ENCODE peak calls at places on chromosomes 1 and 21, in seven cellular contexts. S is OCI-LY7, Q is PC-9, R is hepatocyte, O is H1, H is K562, C is PC-3. T is an unnamed sample. For H3K79me2 and H3K4me1, the result is how much of the 10 kb centered on the place peaks cover.

GRCh38 chr21:30257773-30258172 is 25.0 kb downstream of the KRTAP24-1 start:
- DNase-seq in H (peak), R (peak), C (peak), O (no peak), Q (no peak), S (peak), T (peak)

GRCh38 chr1:156069490-156070455 is 8.8 kb downstream of the RAB25 start:
- DNase-seq in R (no peak), O (no peak), H (no peak), C (no peak), Q (no peak), S (no peak), T (no peak)

GRCh38 chr1:5645929-5646328 is 346.3 kb downstream of the NPHP4 start:
- DNase-seq in O (no peak), R (no peak), H (no peak), S (no peak), C (no peak), Q (no peak), T (no peak)

GRCh38 chr1:244160455-244161020 is 109.5 kb downstream of the ZBTB18 start:
- DNase-seq in C (no peak), Q (no peak), H (no peak), S (no peak), R (no peak), O (no peak), T (no peak)

GRCh38 chr21:46180778-46181391 is 3.4 kb downstream of the SPATC1L start:
- DNase-seq in C (no peak), H (no peak), R (no peak), O (no peak), Q (no peak), S (no peak), T (no peak)

GRCh38 chr1:183869671-183870070 is 64.8 kb downstream of the RGL1 start:
- DNase-seq in C (no peak), R (no peak), S (no peak), H (no peak), O (no peak), Q (no peak), T (no peak)

GRCh38 chr21:42903817-42904216 is 10.7 kb downstream of the NDUFV3 start:
- DNase-seq in R (no peak), O (no peak), S (no peak), C (no peak), H (no peak), Q (no peak), T (no peak)

GRCh38 chr1:207454046-207454964 is at the start of gene CR2:
- DNase-seq in H (peak), C (no peak), O (peak), R (peak), Q (peak), S (peak), T (peak)

GRCh38 chr1:184691719-184692324 is 62.8 kb downstream of the EDEM3 start:
- DNase-seq in H (no peak), S (peak), O (no peak), C (peak), Q (no peak), R (peak), T (peak)

GRCh38 chr1:59453297-59453970 is 156.5 kb downstream of the FGGY start:
- DNase-seq in O (no peak), R (no peak), C (peak), H (no peak), S (no peak), Q (no peak), T (no peak)

GRCh38 chr1:42658880-42659337 is 686 bp downstream of the PPIH start:
- DNase-seq in O (no peak), C (no peak), Q (no peak), H (no peak), R (peak), S (no peak), T (no peak)

GRCh38 chr21:38839683-38840286 is 34.1 kb downstream of the ETS2 start:
- DNase-seq in H (no peak), R (no peak), S (no peak), Q (peak), O (no peak), C (peak), T (no peak)

GRCh38 chr1:44630116-44630515 is 44.2 kb downstream of the TMEM53 start:
- DNase-seq in O (no peak), C (no peak), H (no peak), Q (no peak), R (no peak), S (no peak), T (no peak)

GRCh38 chr1:150661156-150661555 is 31.7 kb upstream of the ENSA start:
- DNase-seq in S (no peak), O (no peak), H (no peak), C (no peak), R (no peak), Q (no peak), T (no peak)

GRCh38 chr1:91730781-91731732 is 154.9 kb downstream of the TGFBR3 start:
- DNase-seq in S (no peak), R (peak), Q (peak), C (peak), O (no peak), H (peak), T (peak)

GRCh38 chr1:91732291-91732953 is 153.5 kb downstream of the TGFBR3 start:
- DNase-seq in Q (peak), O (no peak), H (peak), C (peak), R (peak), S (no peak), T (peak)

GRCh38 chr1:91727763-91728162 is 158.2 kb downstream of the TGFBR3 start:
- DNase-seq in H (no peak), R (no peak), S (no peak), C (no peak), O (no peak), Q (no peak), T (no peak)

GRCh38 chr1:91731815-91732214 is 154.1 kb downstream of the TGFBR3 start:
- DNase-seq in H (no peak), O (no peak), Q (peak), S (no peak), C (peak), R (no peak), T (no peak)

DNA sequence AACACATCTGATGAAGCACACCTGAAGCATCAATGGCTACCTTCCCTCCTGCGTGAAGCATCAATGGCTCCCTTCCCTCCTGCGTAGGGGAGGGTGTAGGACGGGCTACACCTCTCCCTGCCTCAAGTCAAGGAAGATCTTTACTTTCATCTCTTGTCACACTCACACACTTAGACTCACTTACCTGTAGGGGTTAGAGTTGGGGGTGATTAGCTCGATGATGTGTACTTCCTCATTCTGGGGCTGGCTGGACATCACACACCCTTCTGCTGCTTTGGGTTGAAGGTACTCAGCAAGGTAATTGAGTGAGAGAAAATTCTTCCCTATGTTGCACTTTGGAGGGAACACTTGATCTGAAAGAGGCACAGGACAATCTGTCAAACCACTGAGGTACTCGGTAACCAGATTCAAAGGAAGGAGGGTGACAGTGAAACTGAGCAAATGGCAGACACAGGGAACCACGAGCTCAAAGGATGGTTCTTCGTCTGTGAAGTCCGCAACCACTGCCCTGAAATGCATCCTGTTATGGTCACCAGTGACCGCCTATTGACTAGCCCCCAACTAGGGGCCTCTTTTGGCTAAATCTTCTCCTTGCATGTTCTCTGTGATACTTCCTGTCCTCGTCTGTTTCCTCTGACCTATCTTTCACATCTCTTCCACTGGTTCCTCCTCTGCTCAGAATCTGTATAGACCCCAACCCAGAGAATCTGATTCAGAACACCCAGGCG is 156.2 kb downstream of the TGFBR3 start:
- DNase-seq in S (no peak), O (no peak), C (no peak), R (no peak), H (no peak), Q (no peak), T (no peak)
- H3K79me2 ChIP-seq in S (under half), O (under half), C (under half), R (under half), H (under half), Q (under half), T (under half)

GRCh38 chr1:203127672-203128611 is at the start of gene ADORA1:
- DNase-seq in C (peak), Q (peak), H (peak), O (no peak), R (peak), S (no peak), T (peak)
- H3K4me1 ChIP-seq in C (under half), Q (half or more), H (under half), O (under half), R (under half), S (under half), T (under half)

DNA sequence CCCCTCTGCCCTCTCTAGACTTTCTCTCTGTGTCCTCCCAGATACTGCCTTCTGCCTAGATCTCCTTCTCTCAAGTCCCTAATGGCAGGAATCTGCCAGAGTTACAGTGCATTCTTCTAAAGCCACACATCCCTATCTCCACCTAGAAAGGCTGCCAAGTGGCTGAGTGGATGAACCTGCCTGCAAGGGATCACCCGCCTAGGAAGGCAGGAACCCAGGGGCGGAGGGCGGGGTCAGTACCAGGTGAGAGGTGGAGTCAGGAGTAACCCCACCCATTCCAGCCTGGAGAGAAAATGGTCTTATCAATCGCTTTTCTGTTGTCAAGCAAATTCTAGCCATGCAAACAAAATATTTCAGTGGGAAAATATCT is 60.8 kb downstream of the BCAR3 start:
- DNase-seq in O (no peak), Q (peak), H (peak), S (no peak), R (no peak), C (peak), T (peak)
- H3K79me2 ChIP-seq in O (under half), Q (half or more), H (under half), S (under half), R (half or more), C (half or more), T (under half)

DNA sequence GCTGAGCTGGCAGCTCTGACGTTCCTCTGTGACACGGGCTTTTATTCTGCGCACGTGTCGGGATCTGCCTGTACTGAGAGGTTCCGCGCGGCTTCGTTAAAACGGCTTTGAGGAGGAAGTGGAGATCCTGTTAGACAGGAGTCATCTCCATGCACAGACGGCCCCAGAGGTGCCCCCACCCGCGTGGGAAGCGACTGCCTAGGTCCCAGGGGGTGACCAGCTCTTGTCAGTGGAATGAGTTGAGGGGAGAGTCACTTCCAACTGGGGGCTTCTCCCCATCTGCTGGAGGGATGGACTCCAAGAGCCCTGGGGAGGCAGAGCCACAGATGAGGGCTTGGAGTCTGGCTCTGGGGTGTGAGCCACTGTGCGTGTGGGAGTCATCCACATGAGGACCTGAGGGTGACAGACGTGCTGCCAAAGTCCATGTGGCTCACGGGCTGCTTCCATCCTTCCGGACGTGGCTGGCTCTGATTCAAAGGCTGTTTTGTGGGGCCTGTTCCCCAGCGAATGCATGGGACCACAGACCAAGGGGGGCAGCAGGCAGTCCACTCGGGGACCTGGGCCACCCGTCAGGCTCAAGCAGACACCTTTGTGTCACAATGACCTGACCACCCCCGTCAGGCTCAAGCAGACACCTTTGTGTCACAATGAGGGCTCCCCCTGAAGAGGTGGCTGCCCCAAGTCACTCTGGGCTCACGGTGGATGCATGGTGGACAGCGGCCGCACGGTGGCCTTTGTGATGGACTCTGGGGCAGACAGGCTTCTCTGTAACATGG is 26.8 kb downstream of the PTTG1IP start:
- DNase-seq in Q (no peak), C (peak), H (no peak), R (peak), O (no peak), S (no peak), T (no peak)
- H3K4me1 ChIP-seq in Q (under half), C (under half), H (under half), R (under half), O (under half), S (under half), T (under half)

DNA sequence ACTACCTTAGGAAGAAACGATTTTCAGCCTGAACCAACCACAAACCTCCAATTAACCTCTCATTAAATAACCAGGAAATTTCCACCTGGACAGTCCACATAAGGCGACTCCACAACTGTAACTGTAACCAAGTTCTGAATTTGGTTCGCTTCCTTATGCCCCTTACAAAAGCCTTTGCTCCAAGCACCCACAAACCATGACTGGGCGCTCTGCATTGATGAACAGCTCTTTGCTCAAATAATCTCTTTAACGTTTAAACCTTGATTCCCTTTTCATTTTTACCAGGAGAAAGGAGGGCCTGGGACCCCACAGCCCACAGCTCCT is 38.2 kb upstream of the ZNF124 start:
- DNase-seq in S (no peak), Q (no peak), H (no peak), O (no peak), C (no peak), R (no peak), T (no peak)
- H3K79me2 ChIP-seq in S (under half), Q (under half), H (half or more), O (under half), C (half or more), R (under half), T (half or more)

DNA sequence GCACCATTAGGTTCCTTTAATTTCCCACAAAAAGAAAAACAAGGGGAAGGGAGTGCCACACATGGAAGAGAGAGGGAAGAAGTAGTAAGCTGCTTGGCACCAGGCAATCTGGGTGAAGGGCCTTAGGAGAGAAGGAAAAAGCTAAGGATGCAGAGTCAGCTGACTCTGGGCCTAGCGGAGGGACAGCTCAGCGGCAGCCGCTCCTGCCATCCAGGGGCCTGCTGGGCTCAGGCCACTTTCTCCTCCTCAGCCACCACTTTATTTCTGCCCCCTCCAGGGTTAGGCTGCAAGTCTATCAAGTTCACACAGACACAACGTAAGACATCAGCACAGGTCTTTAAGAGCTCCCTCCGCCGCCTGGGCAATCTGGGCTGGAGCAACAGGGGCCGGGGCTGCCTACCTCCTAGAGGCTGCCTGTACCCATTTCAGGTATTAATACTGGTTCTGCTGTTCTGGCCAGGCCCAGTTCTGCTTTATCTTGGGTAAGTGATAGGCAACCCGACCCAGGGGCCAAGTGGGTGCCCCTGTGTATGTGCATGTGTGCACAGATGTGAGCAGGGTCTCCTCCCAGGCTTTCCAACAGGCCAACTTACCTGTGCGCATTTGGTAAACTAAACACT is 53.6 kb downstream of the SLC45A1 start:
- DNase-seq in Q (no peak), C (no peak), S (no peak), R (no peak), O (no peak), H (no peak), T (no peak)
- H3K4me1 ChIP-seq in Q (under half), C (under half), S (under half), R (half or more), O (under half), H (under half), T (half or more)

T was measured in GM23338.